ENCODE peak calls at places on chromosomes 11 and 22, in five cellular contexts. One of them, this sample, is unnamed.

GRCh38 chr11:95111923-95112540 is 22.4 kb downstream of the ENDOD1 start:
- DNase-seq in mesenteric fat pad: no peak
- DNase-seq in IMR-90: no peak
- DNase-seq in KBM-7: no peak
- DNase-seq in mesendoderm: no peak
- DNase-seq in this sample: no peak

GRCh38 chr11:128939591-128939990 is 3.1 kb downstream of the TP53AIP1 start:
- DNase-seq in mesenteric fat pad: no peak
- DNase-seq in IMR-90: peak; percentile 25
- DNase-seq in KBM-7: no peak
- DNase-seq in mesendoderm: no peak
- DNase-seq in this sample: no peak

GRCh38 chr22:43235445-43236400 is 48.8 kb upstream of the TTLL12 start:
- DNase-seq in mesenteric fat pad: no peak
- DNase-seq in IMR-90: no peak
- DNase-seq in KBM-7: no peak
- DNase-seq in mesendoderm: no peak
- DNase-seq in this sample: no peak

GRCh38 chr11:89613916-89614315 is 96.2 kb upstream of the TRIM77 start:
- DNase-seq in mesenteric fat pad: no peak
- DNase-seq in IMR-90: no peak
- DNase-seq in KBM-7: no peak
- DNase-seq in mesendoderm: no peak
- DNase-seq in this sample: no peak

GRCh38 chr11:12052676-12053605 is 44.5 kb upstream of the DKK3 start:
- DNase-seq in mesenteric fat pad: peak; percentile 79
- DNase-seq in IMR-90: no peak
- DNase-seq in KBM-7: no peak
- DNase-seq in mesendoderm: peak; percentile 77
- DNase-seq in this sample: no peak

GRCh38 chr11:118448294-118448693 is 12.0 kb downstream of the KMT2A start:
- DNase-seq in mesenteric fat pad: no peak
- DNase-seq in IMR-90: peak; percentile 49
- DNase-seq in KBM-7: no peak
- DNase-seq in mesendoderm: no peak
- DNase-seq in this sample: no peak

GRCh38 chr11:2826679-2827056 is 58.9 kb downstream of the CDKN1C start:
- DNase-seq in mesenteric fat pad: no peak
- DNase-seq in IMR-90: no peak
- DNase-seq in KBM-7: peak; percentile 85
- DNase-seq in mesendoderm: peak; percentile 23
- DNase-seq in this sample: no peak

GRCh38 chr22:28316014-28316413 is 363.6 kb downstream of the TTC28 start:
- DNase-seq in mesenteric fat pad: no peak
- DNase-seq in IMR-90: no peak
- DNase-seq in KBM-7: peak; percentile 36
- DNase-seq in mesendoderm: no peak
- DNase-seq in this sample: no peak